ENCODE peak calls at places on chromosomes 11 and 22, in nine cellular contexts. Q is CD8-positive, alpha-beta memory T cell; X is heart right ventricle; O is HCT116; N is right lobe of liver; W is A549; E is neuronal stem cell; F is aorta; A is NT2/D1. U is an unnamed sample. For H3K9me3 and H3K4me1, the result is how much of the 10 kb centered on the place peaks cover.

GRCh38 chr11:31883435-31883834 is 72.3 kb upstream of the PAX6 start:
- DNase-seq in Q (no peak), X (no peak), O (no peak), N (no peak), W (no peak), E (no peak), F (no peak), A (no peak), U (no peak)

GRCh38 chr11:1839204-1839923 is 583 bp downstream of the TNNI2 start:
- DNase-seq in Q (no peak), X (no peak), O (no peak), N (no peak), W (no peak), E (no peak), F (no peak), A (no peak), U (peak)

GRCh38 chr22:48410536-48410935 is 1417.1 kb downstream of the BRD1 start:
- DNase-seq in Q (no peak), X (no peak), O (no peak), N (no peak), W (no peak), E (no peak), F (no peak), A (no peak), U (no peak)

GRCh38 chr11:2219318-2220017 is 47.9 kb upstream of the TH start:
- DNase-seq in Q (no peak), X (no peak), O (no peak), N (no peak), W (no peak), E (no peak), F (peak), A (no peak), U (no peak)

GRCh38 chr22:38088723-38089473 is 4.9 kb upstream of the SLC16A8 start:
- DNase-seq in Q (no peak), X (no peak), O (no peak), N (peak), W (no peak), E (no peak), F (no peak), A (no peak), U (peak)

GRCh38 chr11:7098235-7098832 is 9.5 kb downstream of the RBMXL2 start:
- DNase-seq in Q (peak), X (no peak), O (peak), N (no peak), W (peak), E (peak), F (no peak), A (peak), U (no peak)

GRCh38 chr22:26054846-26055245 is 114.4 kb upstream of the SEZ6L start:
- DNase-seq in Q (no peak), X (no peak), O (no peak), N (no peak), W (no peak), E (no peak), F (no peak), A (no peak), U (no peak)

GRCh38 chr22:45504703-45505341 is 2.1 kb downstream of the FBLN1 start:
- DNase-seq in Q (no peak), X (no peak), O (no peak), N (no peak), W (no peak), E (peak), F (peak), A (no peak), U (peak)

GRCh38 chr11:13663631-13664071 is 4.8 kb upstream of the FAR1 start:
- DNase-seq in Q (no peak), X (no peak), O (no peak), N (no peak), W (no peak), E (no peak), F (no peak), A (no peak), U (no peak)

GRCh38 chr22:38032681-38033521 is 24.3 kb upstream of the PICK1 start:
- DNase-seq in Q (no peak), X (no peak), O (no peak), N (no peak), W (peak), E (no peak), F (no peak), A (no peak), U (no peak)

GRCh38 chr22:33544707-33545106 is 375.6 kb downstream of the LARGE1 start:
- DNase-seq in Q (no peak), X (no peak), O (no peak), N (no peak), W (no peak), E (no peak), F (no peak), A (no peak), U (no peak)

GRCh38 chr11:46499821-46500220 is 94.0 kb downstream of the AMBRA1 start:
- DNase-seq in Q (no peak), X (no peak), O (no peak), N (no peak), W (no peak), E (no peak), F (no peak), A (no peak), U (no peak)
- H3K9me3 ChIP-seq in Q (under half), X (under half), O (under half), N (under half), W (under half), E (under half), F (under half), A (under half), U (under half)

DNA sequence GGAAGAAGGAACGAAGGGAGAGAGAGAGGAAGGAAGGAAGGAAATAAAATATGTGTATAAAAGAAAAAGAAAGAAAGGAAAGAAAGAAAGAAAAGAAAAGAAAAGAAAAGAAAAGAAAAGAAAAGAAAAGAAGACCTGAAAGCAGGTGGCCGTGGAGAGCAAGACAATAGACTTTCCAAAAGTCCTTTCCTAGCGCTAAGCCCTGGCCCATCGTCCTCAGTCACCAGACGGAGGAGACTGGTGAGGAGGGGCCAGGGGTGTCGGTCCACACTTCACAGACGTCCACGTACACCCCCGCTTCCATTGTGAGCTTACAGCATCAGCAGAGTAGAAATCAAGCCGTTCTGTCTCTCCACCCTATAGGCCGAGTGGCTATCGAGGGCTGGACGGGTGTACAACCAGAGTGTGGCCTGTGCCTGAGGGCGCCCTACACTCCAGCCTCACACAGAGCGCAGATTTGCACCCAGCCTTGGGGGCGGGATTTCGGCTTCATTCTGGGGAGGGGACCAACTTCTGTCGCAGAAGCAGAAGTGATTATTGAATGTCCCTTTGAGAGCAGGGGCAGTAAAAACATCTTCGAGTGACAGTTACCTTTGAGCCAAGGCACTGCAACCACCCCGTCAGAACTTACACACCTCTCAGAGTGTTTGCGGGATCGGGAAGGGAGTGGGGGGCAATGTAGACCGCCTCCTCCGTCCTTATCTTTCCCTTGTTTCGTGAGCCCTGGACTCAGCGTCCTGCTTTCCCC is 2.0 kb upstream of the BSX start:
- DNase-seq in Q (no peak), X (no peak), O (no peak), N (no peak), W (no peak), E (no peak), F (no peak), A (no peak), U (no peak)
- H3K4me3 ChIP-seq in Q (peak), X (peak), O (no peak), N (peak), W (peak), E (peak), F (no peak), A (peak), U (peak)

GRCh38 chr11:19846654-19847330 is 134.2 kb downstream of the NAV2 start:
- DNase-seq in Q (no peak), X (peak), O (no peak), N (no peak), W (no peak), E (no peak), F (no peak), A (no peak), U (peak)

GRCh38 chr11:19849107-19849789 is 136.6 kb downstream of the NAV2 start:
- DNase-seq in Q (no peak), X (no peak), O (no peak), N (peak), W (no peak), E (no peak), F (no peak), A (no peak), U (no peak)

GRCh38 chr11:19848219-19848618 is 135.6 kb downstream of the NAV2 start:
- DNase-seq in Q (no peak), X (no peak), O (no peak), N (no peak), W (no peak), E (peak), F (no peak), A (no peak), U (no peak)

GRCh38 chr11:19853016-19853415 is 140.4 kb downstream of the NAV2 start:
- DNase-seq in Q (no peak), X (no peak), O (no peak), N (no peak), W (no peak), E (no peak), F (no peak), A (no peak), U (no peak)

GRCh38 chr11:19849947-19850593 is 137.4 kb downstream of the NAV2 start:
- DNase-seq in Q (no peak), X (no peak), O (no peak), N (no peak), W (no peak), E (no peak), F (no peak), A (no peak), U (no peak)
- H3K4me1 ChIP-seq in Q (under half), X (half or more), O (under half), N (under half), W (under half), E (under half), F (under half), A (under half), U (under half)

GRCh38 chr11:91673705-91674104 is 550.9 kb upstream of the FAT3 start:
- DNase-seq in Q (no peak), X (no peak), O (no peak), N (no peak), W (no peak), E (no peak), F (no peak), A (no peak), U (no peak)
- H3K9me3 ChIP-seq in Q (under half), X (under half), O (under half), N (under half), W (under half), E (under half), F (under half), A (under half), U (under half)

GRCh38 chr11:19598456-19598855 is 114.2 kb upstream of the NAV2 start:
- DNase-seq in Q (no peak), X (no peak), O (no peak), N (no peak), W (no peak), E (no peak), F (no peak), A (no peak), U (no peak)
- H3K4me3 ChIP-seq in Q (no peak), X (no peak), O (no peak), N (no peak), W (no peak), E (no peak), F (peak), A (no peak), U (no peak)

GRCh38 chr11:124880958-124881357 is 15.7 kb downstream of the ROBO3 start:
- DNase-seq in Q (no peak), X (no peak), O (no peak), N (no peak), W (no peak), E (no peak), F (no peak), A (no peak), U (no peak)
- H3K4me1 ChIP-seq in Q (under half), X (half or more), O (under half), N (under half), W (under half), E (under half), F (under half), A (under half), U (under half)

GRCh38 chr11:70552441-70553150 is 154.3 kb downstream of the CTTN start:
- DNase-seq in Q (no peak), X (no peak), O (no peak), N (no peak), W (no peak), E (no peak), F (no peak), A (no peak), U (no peak)
- H3K9me3 ChIP-seq in Q (under half), X (under half), O (under half), N (under half), W (under half), E (under half), F (under half), A (under half), U (under half)

GRCh38 chr22:41939981-41940852 is 6.7 kb downstream of the CENPM start:
- DNase-seq in Q (peak), X (no peak), O (no peak), N (no peak), W (peak), E (no peak), F (no peak), A (no peak), U (no peak)
- H3K4me3 ChIP-seq in Q (peak), X (no peak), O (no peak), N (no peak), W (no peak), E (no peak), F (no peak), A (no peak), U (no peak)

GRCh38 chr11:74551754-74552145 is 40.6 kb upstream of the POLD3 start:
- DNase-seq in Q (no peak), X (no peak), O (no peak), N (no peak), W (no peak), E (no peak), F (no peak), A (no peak), U (no peak)
- H3K4me1 ChIP-seq in Q (under half), X (under half), O (under half), N (under half), W (under half), E (under half), F (under half), A (under half), U (under half)